ENCODE peak calls at places on chromosomes 4 and X, in ten cellular contexts. Y is retina; F is stimulated activated CD4-positive, alpha-beta T cell treated with anti-CD3 and anti-CD28 coated beads, Interleukin-12 subunit alpha, Interleukin-12 subunit beta, amount 100 ng/mL, for 24 hours; S is amygdala; H is activated CD4-positive, CD25-positive, alpha-beta regulatory T cell; M is NCI-H460; Z is stromal cell of bone marrow; U is activated CD8-positive, alpha-beta memory T cell treated with anti-CD3 and anti-CD28 coated beads for 48 hours; Q is activated CD4-positive, alpha-beta T cell treated with anti-CD3 and anti-CD28 coated beads for 1 hour; V is GM23338. J is an unnamed sample.

GRCh38 chrX:29952016-29952415 is 263.3 kb upstream of the MAGEB2 start:
- DNase-seq in Y (no peak), F (no peak), Z (no peak), V (no peak), H (no peak), S (no peak), M (no peak), Q (no peak), U (no peak), J (no peak)

GRCh38 chrX:73930300-73930699 is 367.3 kb downstream of the CHIC1 start:
- DNase-seq in M (no peak), F (no peak), Y (no peak), H (no peak), Z (no peak), U (no peak), S (no peak), Q (no peak), V (no peak), J (no peak)

GRCh38 chrX:107228486-107228819 is 22.0 kb downstream of the DNAAF6 start:
- DNase-seq in H (no peak), U (no peak), S (no peak), M (no peak), V (no peak), F (no peak), Y (no peak), Q (no peak), Z (no peak), J (no peak)

GRCh38 chrX:49101629-49101984 is 21.9 kb upstream of the WDR45 start:
- DNase-seq in Z (no peak), F (no peak), Y (no peak), M (no peak), S (no peak), H (no peak), V (peak; percentile 39), U (no peak), Q (no peak), J (no peak)

GRCh38 chr4:184028571-184028996 is 123.5 kb downstream of the STOX2 start:
- DNase-seq in Q (no peak), H (no peak), M (no peak), Z (no peak), S (no peak), Y (no peak), V (no peak), F (no peak), U (no peak), J (peak; percentile 1)

GRCh38 chrX:32448945-32449344 is 762.4 kb downstream of the DMD start:
- DNase-seq in S (no peak), Y (no peak), V (no peak), Q (no peak), U (no peak), M (no peak), Z (no peak), F (no peak), H (no peak), J (no peak)

GRCh38 chr4:1274871-1275270 is 14.8 kb upstream of the MAEA start:
- DNase-seq in F (no peak), Z (no peak), Y (no peak), V (no peak), Q (no peak), H (no peak), M (no peak), S (no peak), U (no peak), J (no peak)

GRCh38 chrX:70087857-70088256 is 25.6 kb downstream of the OTUD6A start:
- DNase-seq in Q (no peak), V (no peak), M (no peak), H (no peak), Y (no peak), U (no peak), F (no peak), Z (peak; percentile 17), S (no peak), J (no peak)

GRCh38 chr4:48585401-48585800 is 95.3 kb downstream of the ZAR1 start:
- DNase-seq in Y (no peak), U (no peak), M (no peak), H (no peak), V (no peak), Q (no peak), S (no peak), F (no peak), Z (no peak), J (no peak)

GRCh38 chrX:106933538-106933961 is 13.3 kb downstream of the CLDN2 start:
- DNase-seq in H (no peak), Y (no peak), F (no peak), V (no peak), S (no peak), Z (no peak), M (no peak), U (no peak), Q (no peak), J (no peak)

GRCh38 chrX:40371376-40371775 is 209.4 kb upstream of the ATP6AP2 start:
- DNase-seq in V (no peak), U (no peak), Y (no peak), Q (no peak), F (no peak), Z (no peak), M (no peak), S (no peak), H (no peak), J (no peak)

GRCh38 chr4:54487491-54487890 is 170.3 kb upstream of the KIT start:
- DNase-seq in V (no peak), F (no peak), S (no peak), H (no peak), U (no peak), M (no peak), Y (no peak), Q (no peak), Z (peak; percentile 17), J (no peak)

GRCh38 chr4:15375707-15376106 is 52.1 kb upstream of the C1QTNF7 start:
- DNase-seq in Q (no peak), Y (no peak), H (no peak), M (no peak), U (no peak), F (no peak), S (no peak), Z (no peak), V (no peak), J (no peak)

GRCh38 chr4:77586953-77587383 is 18.7 kb upstream of the CXCL13 start:
- DNase-seq in S (no peak), Y (no peak), U (peak; percentile 45), H (no peak), Z (no peak), M (no peak), Q (no peak), F (peak; percentile 29), V (no peak), J (no peak)

GRCh38 chr4:91092398-91092955 is 965.3 kb downstream of the CCSER1 start:
- DNase-seq in V (no peak), Y (no peak), H (no peak), U (no peak), Q (no peak), M (no peak), S (no peak), F (no peak), Z (no peak), J (no peak)

GRCh38 chrX:9494806-9495205 is 29.9 kb downstream of the TBL1X start:
- DNase-seq in M (no peak), V (no peak), F (no peak), U (no peak), Y (no peak), Q (no peak), S (no peak), Z (peak; percentile 28), H (no peak), J (no peak)

GRCh38 chrX:106802063-106802387 is 448 bp upstream of the TBC1D8B start:
- DNase-seq in S (no peak), Q (no peak), Z (peak; percentile 6), Y (no peak), U (no peak), F (no peak), M (no peak), H (no peak), V (peak; percentile 8), J (no peak)

GRCh38 chr4:1485280-1485679 is 79.0 kb upstream of the NKX1-1 start:
- DNase-seq in V (no peak), Q (no peak), H (no peak), S (no peak), F (no peak), Y (no peak), Z (no peak), M (no peak), U (no peak), J (no peak)

GRCh38 chr4:4727536-4727935 is 131.9 kb upstream of the MSX1 start:
- DNase-seq in S (no peak), Z (no peak), Q (no peak), V (no peak), F (no peak), H (no peak), M (no peak), Y (no peak), U (no peak), J (no peak)

GRCh38 chr4:173009129-173009823 is 159.3 kb upstream of the GALNT7 start:
- DNase-seq in Z (no peak), V (no peak), S (no peak), U (no peak), H (no peak), F (no peak), Q (no peak), M (no peak), Y (no peak), J (no peak)

GRCh38 chrX:51395474-51395806 is 62.8 kb downstream of the NUDT10 start:
- DNase-seq in V (no peak), F (no peak), Y (no peak), Z (no peak), S (no peak), M (no peak), U (no peak), H (no peak), Q (no peak), J (no peak)

J was measured in activated effector memory CD4-positive, alpha-beta T cell treated with Interleukin-2 at 50 U/mL for 16 hours.